ENCODE peak calls at places on chromosomes 11 and 22, in four cellular contexts. H is K562, D is IMR-90, R is endothelial cell of umbilical vein. X is an unnamed sample. For H3K9me1, the result is how much of the 10 kb centered on the place peaks cover.

GRCh38 chr11:134938212-134938611 is 526.2 kb upstream of the B3GAT1 start:
- DNase-seq in H (no peak), D (no peak), R (no peak), X (no peak)

GRCh38 chr11:2399488-2400068 is 972 bp upstream of the TSSC4 start:
- DNase-seq in H (peak), D (no peak), R (no peak), X (no peak)

GRCh38 chr11:101523634-101524260 is 60.1 kb downstream of the TRPC6 start:
- DNase-seq in H (no peak), D (no peak), R (no peak), X (no peak)

GRCh38 chr11:35946766-35947165 is 2.9 kb downstream of the LDLRAD3 start:
- DNase-seq in H (no peak), D (no peak), R (no peak), X (no peak)

GRCh38 chr11:60950024-60950423 is 2.0 kb downstream of the SLC15A3 start:
- DNase-seq in H (no peak), D (no peak), R (no peak), X (no peak)

GRCh38 chr11:118529584-118530175 is 1.3 kb upstream of the TMEM25 start:
- DNase-seq in H (no peak), D (no peak), R (no peak), X (no peak)

GRCh38 chr11:29119691-29120328 is 897.0 kb downstream of the KCNA4 start:
- DNase-seq in H (no peak), D (peak), R (peak), X (no peak)

GRCh38 chr11:94740975-94741707 is 27.0 kb upstream of the AMOTL1 start:
- DNase-seq in H (peak), D (peak), R (peak), X (peak)

GRCh38 chr11:94031625-94032024 is 10.5 kb downstream of the HEPHL1 start:
- DNase-seq in H (no peak), D (no peak), R (no peak), X (no peak)

GRCh38 chr22:16586170-16586569 is 6.4 kb downstream of the CCT8L2 start:
- DNase-seq in H (peak), D (no peak), R (no peak), X (no peak)

GRCh38 chr11:1501421-1502167 is 15.0 kb upstream of the MOB2 start:
- DNase-seq in H (no peak), D (no peak), R (no peak), X (no peak)

GRCh38 chr22:36409911-36410756 is 22.4 kb upstream of the MYH9 start:
- DNase-seq in H (peak), D (no peak), R (peak), X (peak)

GRCh38 chr11:18785416-18785815 is 6.2 kb downstream of the PTPN5 start:
- DNase-seq in H (no peak), D (no peak), R (no peak), X (no peak)

GRCh38 chr11:129905402-129905801 is 10.0 kb upstream of the NFRKB start:
- DNase-seq in H (no peak), D (no peak), R (no peak), X (no peak)

GRCh38 chr11:76325149-76325548 is 55.8 kb downstream of the THAP12 start:
- DNase-seq in H (no peak), D (no peak), R (peak), X (no peak)

GRCh38 chr11:113395782-113396336 is 8.3 kb downstream of the ANKK1 start:
- DNase-seq in H (no peak), D (no peak), R (no peak), X (no peak)

GRCh38 chr11:17810736-17811135 is 76.2 kb downstream of the KCNC1 start:
- DNase-seq in H (no peak), D (peak), R (peak), X (no peak)

GRCh38 chr11:11973361-11973800 is 35.0 kb downstream of the DKK3 start:
- DNase-seq in H (no peak), D (peak), R (peak), X (no peak)

GRCh38 chr11:114185436-114185835 is 110.8 kb upstream of the NNMT start:
- DNase-seq in H (no peak), D (no peak), R (no peak), X (no peak)

GRCh38 chr11:116601734-116602636 is 170.8 kb downstream of the BUD13 start:
- DNase-seq in H (no peak), D (peak), R (peak), X (no peak)

GRCh38 chr11:69013009-69013951 is at the start of gene MRGPRF:
- DNase-seq in H (no peak), D (peak), R (no peak), X (no peak)

GRCh38 chr11:28674432-28675076 is 566.4 kb downstream of the METTL15 start:
- DNase-seq in H (no peak), D (peak), R (peak), X (no peak)

GRCh38 chr11:86574493-86575207 is 97.8 kb downstream of the ME3 start:
- DNase-seq in H (no peak), D (no peak), R (peak), X (no peak)

GRCh38 chr22:33985506-33985905 is 65.2 kb upstream of the LARGE1 start:
- DNase-seq in H (no peak), D (no peak), R (no peak), X (no peak)

GRCh38 chr22:37560682-37561208 is 465 bp downstream of the CDC42EP1 start:
- DNase-seq in H (peak), D (peak), R (peak), X (no peak)

GRCh38 chr22:28181332-28181731 is 262.3 kb upstream of the PITPNB start:
- DNase-seq in H (no peak), D (peak), R (peak), X (no peak)

GRCh38 chr11:17541330-17541885 is 2.8 kb downstream of the USH1C start:
- DNase-seq in H (no peak), D (no peak), R (no peak), X (no peak)

GRCh38 chr11:61361237-61361636 is 445 bp downstream of the CYB561A3 start:
- DNase-seq in H (no peak), D (no peak), R (no peak), X (no peak)

GRCh38 chr11:44264761-44265160 is 45.2 kb downstream of the ALX4 start:
- DNase-seq in H (no peak), D (no peak), R (no peak), X (no peak)

GRCh38 chr11:26319906-26320305 is 12.0 kb upstream of the ANO3 start:
- DNase-seq in H (no peak), D (no peak), R (no peak), X (no peak)

GRCh38 chr22:46119729-46120419 is 30.5 kb upstream of the PPARA start:
- DNase-seq in H (peak), D (peak), R (no peak), X (no peak)

GRCh38 chr22:39472570-39473556 is 16.1 kb downstream of the MGAT3 start:
- DNase-seq in H (peak), D (no peak), R (no peak), X (no peak)

GRCh38 chr11:87871071-87871470 is 304.2 kb downstream of the RAB38 start:
- DNase-seq in H (no peak), D (no peak), R (no peak), X (no peak)

GRCh38 chr11:44574620-44575287 is 9.3 kb downstream of the CD82 start:
- DNase-seq in H (no peak), D (peak), R (no peak), X (no peak)

DNA sequence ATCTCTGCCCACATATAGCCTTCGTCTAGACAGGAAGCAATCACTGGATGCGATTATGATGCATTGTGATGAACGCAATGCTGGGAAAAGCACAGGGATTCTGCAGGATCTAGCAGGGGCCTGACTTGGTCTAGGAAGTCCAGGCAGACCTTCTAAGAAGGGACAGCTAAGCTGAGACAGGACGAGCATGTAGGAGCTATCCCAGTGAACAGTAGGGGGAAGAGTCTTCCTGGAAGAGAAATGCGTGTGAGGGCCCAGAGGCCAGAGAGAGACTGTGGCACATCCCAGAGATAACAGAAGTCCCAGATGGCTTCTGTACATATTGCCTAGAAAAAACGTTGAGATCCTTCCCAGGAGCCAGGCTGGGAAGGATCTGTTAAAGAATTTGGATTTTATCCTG is 24.5 kb downstream of the RCN1 start:
- DNase-seq in H (no peak), D (no peak), R (no peak), X (no peak)
- H3K9me1 ChIP-seq in H (under half), D (under half), R (under half), X (under half)

DNA sequence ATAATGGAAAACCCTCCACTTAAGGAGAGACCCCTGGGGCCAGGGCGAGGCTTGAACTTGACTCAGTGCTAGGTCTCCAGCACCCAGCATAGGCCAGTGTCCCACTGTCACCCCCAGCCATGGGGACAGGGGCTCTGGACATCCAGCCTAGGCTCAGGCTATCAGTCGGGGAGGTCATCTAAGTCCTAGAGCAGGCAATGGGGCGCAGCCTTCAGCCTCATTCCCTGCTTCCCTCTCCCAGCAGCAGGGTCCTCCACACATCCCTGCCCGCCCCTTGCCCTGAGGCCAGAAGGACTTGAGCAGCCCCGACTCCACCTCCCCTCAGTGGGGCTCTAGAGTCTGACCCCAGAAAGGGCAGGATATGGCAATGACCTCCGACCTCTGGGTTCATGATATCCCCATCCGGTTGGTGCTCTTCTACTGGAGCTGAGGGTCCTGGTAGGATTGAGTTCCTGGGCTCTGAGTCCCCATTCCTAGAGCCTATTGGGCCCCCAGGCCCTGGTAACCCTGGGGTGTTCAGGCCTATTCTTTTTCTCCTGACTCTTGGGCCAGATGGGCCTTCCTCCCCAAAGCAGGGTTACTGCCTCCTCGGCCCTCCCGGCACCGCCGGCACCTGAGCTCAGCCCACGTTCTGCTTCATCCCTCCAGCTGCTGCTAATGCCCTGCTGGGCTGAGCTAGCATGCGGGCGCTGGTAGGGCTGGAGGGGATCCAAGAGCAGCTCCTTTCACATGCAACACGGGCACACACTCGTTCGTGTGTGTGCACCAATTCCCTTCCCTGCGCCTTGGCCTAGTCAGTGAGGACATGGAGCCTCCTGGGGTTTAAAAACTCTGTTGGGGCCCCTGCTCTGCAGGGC is 4.4 kb downstream of the CST6 start:
- DNase-seq in H (no peak), D (no peak), R (no peak), X (no peak)
- H3K27ac ChIP-seq in H (no peak), D (no peak), R (peak), X (no peak)

DNA sequence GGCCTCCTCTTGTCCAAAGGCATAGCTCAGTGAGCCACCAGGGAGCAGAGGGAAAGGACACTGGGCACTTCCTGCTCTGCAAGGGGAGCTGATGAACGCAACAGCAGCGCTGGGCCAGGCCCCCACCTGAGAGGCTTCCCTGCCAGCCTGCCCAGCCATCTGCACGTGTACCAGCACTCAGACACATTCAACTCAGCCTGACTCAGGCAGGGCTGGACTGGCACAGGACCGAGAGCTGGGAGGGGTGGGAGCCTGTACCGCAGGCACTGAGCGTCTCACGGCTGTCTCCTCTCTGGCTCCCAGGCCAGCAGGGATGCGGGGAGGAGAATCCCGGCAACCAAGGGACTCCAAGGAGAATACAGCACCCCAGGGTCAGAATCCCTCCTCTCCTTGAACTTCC is 411.8 kb downstream of the CTTN start:
- DNase-seq in H (no peak), D (no peak), R (no peak), X (no peak)
- H3K9me1 ChIP-seq in H (under half), D (under half), R (under half), X (under half)

GRCh38 chr11:65309006-65309405 is 5.7 kb upstream of the CDC42EP2 start:
- DNase-seq in H (no peak), D (no peak), R (no peak), X (no peak)
- H3K27ac ChIP-seq in H (no peak), D (no peak), R (peak), X (no peak)

X was measured in keratinocyte.